ENCODE peak calls at places on chromosomes 11 and 22, in four cellular contexts. S, I, K and Q are unnamed samples.

GRCh38 chr11:128294685-128295079 is 292.7 kb downstream of the ETS1 start:
- DNase-seq in S (no peak), I (no peak), K (no peak), Q (no peak)

GRCh38 chr22:42939451-42939881 is 75.5 kb downstream of the PACSIN2 start:
- DNase-seq in I (no peak), S (peak; percentile 86), K (no peak), Q (no peak)

GRCh38 chr11:2217211-2218081 is 45.8 kb upstream of the TH start:
- DNase-seq in I (no peak), S (peak; percentile 47), K (peak; percentile 23), Q (no peak)

GRCh38 chr11:36431429-36432092 is 78.5 kb downstream of the TRAF6 start:
- DNase-seq in K (no peak), I (peak; percentile 32), S (no peak), Q (peak; percentile 93)

GRCh38 chr11:109849946-109850345 is 243.2 kb upstream of the ZC3H12C start:
- DNase-seq in K (no peak), S (no peak), I (no peak), Q (no peak)

GRCh38 chr22:19527321-19527721 is 3.1 kb upstream of the CLDN5 start:
- DNase-seq in S (peak; percentile 47), K (no peak), I (peak; percentile 33), Q (no peak)

GRCh38 chr11:71232364-71232763 is 20.0 kb downstream of the SHANK2 start:
- DNase-seq in K (no peak), I (no peak), S (no peak), Q (no peak)

GRCh38 chr11:66467756-66468155 is 1.1 kb downstream of the PELI3 start:
- DNase-seq in I (no peak), K (no peak), S (no peak), Q (no peak)

GRCh38 chr11:47523491-47524199 is 29.3 kb downstream of the CELF1 start:
- DNase-seq in I (peak; percentile 42), K (no peak), S (no peak), Q (peak; percentile 74)

GRCh38 chr11:82995276-82995675 is 76.4 kb downstream of the RAB30 start:
- DNase-seq in K (no peak), S (no peak), I (no peak), Q (no peak)

GRCh38 chr22:42343551-42344081 is 73.2 kb upstream of the TCF20 start:
- DNase-seq in S (no peak), I (peak; percentile 84), K (no peak), Q (no peak)

GRCh38 chr22:24003887-24004286 is 1.4 kb downstream of the GSTT4 start:
- DNase-seq in S (no peak), K (no peak), I (no peak), Q (no peak)

GRCh38 chr11:129278586-129279319 is 86.6 kb upstream of the ARHGAP32 start:
- DNase-seq in K (no peak), I (no peak), S (peak; percentile 67), Q (no peak)

GRCh38 chr22:43859621-43860020 is 2.7 kb downstream of the SULT4A1 start:
- DNase-seq in K (peak; percentile 20), S (peak; percentile 26), I (no peak), Q (no peak)

GRCh38 chr22:47918276-47918928 is 1156.0 kb downstream of the TBC1D22A start:
- DNase-seq in S (no peak), K (no peak), I (no peak), Q (no peak)

GRCh38 chr11:71461696-71462095 is 8.7 kb downstream of the NADSYN1 start:
- DNase-seq in I (no peak), K (no peak), S (no peak), Q (no peak)

GRCh38 chr11:9906043-9906791 is 242.3 kb downstream of the SWAP70 start:
- DNase-seq in K (no peak), S (peak; percentile 58), I (no peak), Q (peak; percentile 63)

GRCh38 chr11:45959851-45960250 is 37.4 kb downstream of the LARGE2 start:
- DNase-seq in S (no peak), I (no peak), K (no peak), Q (no peak)

GRCh38 chr22:33841281-33842005 is 78.8 kb downstream of the LARGE1 start:
- DNase-seq in K (no peak), S (no peak), I (no peak), Q (no peak)

GRCh38 chr11:12118940-12119339 is 8.6 kb downstream of the MICAL2 start:
- DNase-seq in K (no peak), I (no peak), S (no peak), Q (no peak)

GRCh38 chr11:75562836-75563484 is 907 bp downstream of the SERPINH1 start:
- DNase-seq in K (no peak), I (peak; percentile 60), S (peak; percentile 92), Q (no peak)

GRCh38 chr11:75170463-75171201 is 19.7 kb downstream of the SLCO2B1 start:
- DNase-seq in S (no peak), I (peak; percentile 29), K (no peak), Q (no peak)

GRCh38 chr11:128226106-128226716 is 361.1 kb downstream of the ETS1 start:
- DNase-seq in I (no peak), K (no peak), S (peak; percentile 71), Q (no peak)

GRCh38 chr22:24894220-24894975 is 52.1 kb downstream of the LHFPL7 start:
- DNase-seq in S (peak; percentile 56), K (no peak), I (no peak), Q (peak; percentile 96)

GRCh38 chr11:79344765-79345164 is 96.1 kb downstream of the TENM4 start:
- DNase-seq in S (no peak), K (no peak), I (no peak), Q (no peak)

GRCh38 chr11:70422692-70423522 is 24.6 kb downstream of the CTTN start:
- DNase-seq in I (no peak), S (no peak), K (no peak), Q (no peak)

GRCh38 chr11:102476812-102477211 is 24.2 kb upstream of the TMEM123 start:
- DNase-seq in K (no peak), S (no peak), I (no peak), Q (no peak)

GRCh38 chr22:42862045-42862734 is 5.1 kb upstream of the ARFGAP3 start:
- DNase-seq in K (no peak), S (no peak), I (no peak), Q (no peak)

GRCh38 chr11:46120361-46120710 is 918 bp downstream of the PHF21A start:
- DNase-seq in S (no peak), I (peak; percentile 46), K (no peak), Q (no peak)

GRCh38 chr11:45217991-45218390 is 68.2 kb downstream of the SYT13 start:
- DNase-seq in S (no peak), K (no peak), I (no peak), Q (no peak)

DNA sequence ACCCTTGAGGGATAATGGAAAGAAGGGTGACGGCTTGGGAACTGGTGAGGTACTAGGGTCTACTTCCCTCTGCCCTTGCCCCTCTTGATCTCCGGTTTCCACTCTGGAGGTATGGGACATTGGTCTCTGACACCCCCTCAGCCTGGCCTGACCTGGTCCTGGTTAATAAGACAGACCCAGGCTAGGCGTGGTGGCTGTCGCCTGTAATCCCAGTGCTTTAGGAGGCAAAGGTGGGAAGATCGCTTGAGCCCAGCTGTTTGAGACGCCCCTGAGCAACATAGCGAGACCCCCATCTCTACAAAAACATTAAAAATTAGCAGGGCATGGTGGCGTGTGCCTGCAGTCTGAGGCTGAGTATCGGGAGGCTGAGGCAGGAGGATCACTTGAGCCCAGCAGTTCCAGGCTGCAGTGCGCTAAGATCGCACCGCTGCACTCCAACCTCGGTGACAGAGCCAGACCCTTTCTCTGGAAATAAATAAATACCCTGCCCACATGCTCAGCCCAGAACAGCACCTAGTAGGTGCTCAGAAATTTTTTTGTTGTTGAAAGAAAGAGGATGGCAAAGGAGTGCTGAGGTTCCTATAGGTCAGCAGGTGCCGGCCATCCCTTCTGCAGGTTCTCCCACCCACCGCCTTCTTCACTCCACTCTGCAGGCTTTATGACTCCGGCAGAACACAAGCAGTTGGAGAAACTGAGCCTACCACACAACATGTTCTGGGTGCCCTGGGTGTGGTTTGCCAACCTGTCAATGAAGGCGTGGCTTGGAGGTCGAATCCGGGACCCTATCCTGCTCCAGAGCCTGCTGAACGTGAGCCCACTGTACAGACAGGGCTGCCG is 6.3 kb downstream of the BEST1 start:
- DNase-seq in I (no peak), S (no peak), K (peak; percentile 23), Q (no peak)
- H3K4me3 ChIP-seq in I (no peak overlapping the region), S (no peak overlapping the region), K (peak overlapping the region; percentile 46), Q (no peak overlapping the region)

GRCh38 chr22:22536916-22537315 is 16.8 kb upstream of the ZNF280A start:
- DNase-seq in S (no peak), K (no peak), I (no peak), Q (no peak)
- H3K27me3 ChIP-seq in S (peaks cover 18% of the 10 kb centered on the region), K (no peaks in the 10 kb centered on the region), I (no peaks in the 10 kb centered on the region), Q (no peaks in the 10 kb centered on the region)

GRCh38 chr11:58963551-58964075 is 24.3 kb downstream of the GLYATL1 start:
- DNase-seq in K (no peak), S (peak; percentile 93), I (no peak), Q (peak; percentile 34)
- H3K4me3 ChIP-seq in K (no peak overlapping the region), S (no peak overlapping the region), I (no peak overlapping the region), Q (peak overlapping the region; percentile 15)

GRCh38 chr11:11025087-11025486 is 167.2 kb upstream of the ZBED5 start:
- DNase-seq in K (no peak), I (no peak), S (no peak), Q (no peak)
- H3K27me3 ChIP-seq in K (no peaks in the 10 kb centered on the region), I (no peaks in the 10 kb centered on the region), S (no peaks in the 10 kb centered on the region), Q (no peaks in the 10 kb centered on the region)

GRCh38 chr11:77909277-77909676 is 85.2 kb downstream of the INTS4 start:
- DNase-seq in K (no peak), S (no peak), I (no peak), Q (no peak)
- H3K4me3 ChIP-seq in K (no peak overlapping the region), S (no peak overlapping the region), I (no peak overlapping the region), Q (no peak overlapping the region)

GRCh38 chr11:92384316-92384715 is 159.7 kb downstream of the FAT3 start:
- DNase-seq in I (no peak), K (no peak), S (no peak), Q (peak; percentile 23)

GRCh38 chr11:92383430-92383829 is 158.8 kb downstream of the FAT3 start:
- DNase-seq in I (no peak), K (no peak), S (no peak), Q (peak; percentile 43)

GRCh38 chr11:92384807-92385206 is 160.2 kb downstream of the FAT3 start:
- DNase-seq in I (no peak), K (no peak), S (no peak), Q (no peak)

GRCh38 chr11:92380882-92381281 is 156.3 kb downstream of the FAT3 start:
- DNase-seq in I (no peak), S (no peak), K (no peak), Q (peak; percentile 43)

DNA sequence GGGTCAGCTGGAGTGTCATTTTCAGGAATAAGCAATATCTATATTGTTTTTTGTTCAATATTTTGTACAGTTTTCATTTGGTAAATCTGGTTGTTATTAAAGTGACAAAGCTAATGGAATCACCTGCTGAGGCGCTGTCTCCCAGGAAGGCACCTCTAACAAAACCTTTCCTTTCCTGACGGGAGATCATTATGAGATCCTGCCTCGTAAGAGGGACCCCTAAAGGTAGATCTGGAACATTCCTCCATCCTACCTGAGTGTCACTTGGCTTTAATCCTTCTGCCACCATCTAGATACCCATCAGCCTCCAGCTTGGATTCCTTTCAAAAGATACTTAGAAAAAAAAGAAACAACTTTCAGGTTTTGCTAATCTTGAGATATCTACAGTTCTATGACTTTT is 157.7 kb downstream of the FAT3 start:
- DNase-seq in I (no peak), K (no peak), S (no peak), Q (no peak)
- H3K27me3 ChIP-seq in I (no peaks in the 10 kb centered on the region), K (no peaks in the 10 kb centered on the region), S (no peaks in the 10 kb centered on the region), Q (no peaks in the 10 kb centered on the region)